ENCODE peak calls at places on chromosomes 5 and 9, in five cellular contexts. M is H1, H is IMR-90, C is neuronal stem cell, A is trophoblast cell. B is an unnamed sample.
A peak's percentile ranks its signal among the peaks of the same experiment; 100 is the strongest.

GRCh38 chr9:69466151-69466550 is 141.1 kb downstream of the ENTREP1 start:
- DNase-seq in M (no peak), C (no peak), A (no peak), H (peak; percentile 84), B (no peak)

GRCh38 chr5:167626341-167627118 is 664.9 kb upstream of the WWC1 start:
- DNase-seq in A (no peak), H (peak; percentile 31), C (no peak), M (no peak), B (no peak)

GRCh38 chr5:14531668-14532067 is 49.9 kb upstream of the OTULINL start:
- DNase-seq in A (no peak), M (no peak), H (no peak), C (no peak), B (no peak)

GRCh38 chr9:32378496-32378895 is 5.9 kb upstream of the ACO1 start:
- DNase-seq in H (peak; percentile 81), M (no peak), C (peak; percentile 57), A (peak; percentile 81), B (peak; percentile 85)

GRCh38 chr9:346114-346513 is 131.4 kb downstream of the DOCK8 start:
- DNase-seq in C (no peak), M (no peak), H (no peak), A (no peak), B (no peak)

GRCh38 chr9:71816782-71817549 is 48.7 kb upstream of the CEMIP2 start:
- DNase-seq in H (no peak), C (no peak), A (no peak), M (no peak), B (no peak)

GRCh38 chr5:40869371-40869770 is 28.2 kb downstream of the CARD6 start:
- DNase-seq in H (no peak), C (no peak), A (no peak), M (no peak), B (no peak)

GRCh38 chr5:142724821-142725220 is 38.9 kb upstream of the FGF1 start:
- DNase-seq in H (no peak), A (no peak), C (no peak), M (no peak), B (no peak)

GRCh38 chr9:30815585-30815984 is 1568.9 kb upstream of the ACO1 start:
- DNase-seq in H (no peak), A (no peak), M (no peak), C (no peak), B (no peak)

GRCh38 chr9:114061292-114061691 is 16.8 kb downstream of the AMBP start:
- DNase-seq in C (no peak), M (no peak), A (no peak), H (no peak), B (no peak)

GRCh38 chr9:127166651-127167524 is 44.5 kb upstream of the ANGPTL2 start:
- DNase-seq in H (peak; percentile 36), M (no peak), C (no peak), A (no peak), B (no peak)

GRCh38 chr5:127072861-127073846 is at the start of gene C5orf63:
- DNase-seq in C (no peak), H (peak; percentile 10), A (peak; percentile 85), M (no peak), B (no peak)

GRCh38 chr9:32725066-32725860 is 58.1 kb upstream of the TMEM215 start:
- DNase-seq in M (no peak), A (peak; percentile 44), C (no peak), H (no peak), B (no peak)

GRCh38 chr5:33641722-33642505 is 201.1 kb downstream of the TARS1 start:
- DNase-seq in H (peak; percentile 50), C (no peak), A (peak; percentile 13), M (no peak), B (peak; percentile 87)

GRCh38 chr5:150624334-150625163 is 15.9 kb upstream of the SYNPO start:
- DNase-seq in M (no peak), H (no peak), A (no peak), C (no peak), B (no peak)

GRCh38 chr5:132138260-132138659 is 64.7 kb downstream of the CSF2 start:
- DNase-seq in M (no peak), H (peak; percentile 67), A (no peak), C (no peak), B (no peak)

GRCh38 chr5:149526855-149527590 is 24.2 kb downstream of the CSNK1A1 start:
- DNase-seq in H (no peak), A (peak; percentile 91), M (no peak), C (no peak), B (peak; percentile 27)

GRCh38 chr9:131562032-131562959 is 17.0 kb downstream of the PRRT1B start:
- DNase-seq in A (peak; percentile 91), H (peak; percentile 21), C (no peak), M (no peak), B (peak; percentile 6)

GRCh38 chr9:124733964-124734740 is 37.0 kb downstream of the NR6A1 start:
- DNase-seq in H (no peak), M (no peak), C (no peak), A (no peak), B (no peak)

GRCh38 chr5:124790261-124790894 is 43.9 kb upstream of the ZNF608 start:
- DNase-seq in H (peak; percentile 55), A (no peak), M (no peak), C (no peak), B (peak; percentile 33)

GRCh38 chr5:124796495-124796894 is 50.1 kb upstream of the ZNF608 start:
- DNase-seq in A (no peak), C (no peak), M (no peak), H (no peak), B (no peak)

GRCh38 chr5:124789104-124789605 is 42.7 kb upstream of the ZNF608 start:
- DNase-seq in H (peak; percentile 30), A (no peak), M (no peak), C (no peak), B (peak; percentile 23)

GRCh38 chr5:124795829-124796228 is 49.4 kb upstream of the ZNF608 start:
- DNase-seq in A (no peak), M (no peak), H (no peak), C (no peak), B (no peak)

GRCh38 chr5:124790895-124791732 is 44.7 kb upstream of the ZNF608 start:
- DNase-seq in C (no peak), M (no peak), H (peak; percentile 17), A (no peak), B (peak; percentile 44)
- H2AK5ac ChIP-seq in C (no peak overlapping the region), M (no peak overlapping the region), H (no peak overlapping the region), A (no peak overlapping the region), B (no peak overlapping the region)

GRCh38 chr9:133979124-133979920 is 12.8 kb downstream of the VAV2 start:
- DNase-seq in M (no peak), A (peak; percentile 61), C (no peak), H (peak; percentile 37), B (peak; percentile 48)

GRCh38 chr9:133981589-133981957 is 10.6 kb downstream of the VAV2 start:
- DNase-seq in C (no peak), A (no peak), H (no peak), M (no peak), B (no peak)

GRCh38 chr9:133981958-133982681 is 10.0 kb downstream of the VAV2 start:
- DNase-seq in C (no peak), A (no peak), M (no peak), H (no peak), B (no peak)

GRCh38 chr9:133979921-133980863 is 11.9 kb downstream of the VAV2 start:
- DNase-seq in H (no peak), M (no peak), C (no peak), A (peak; percentile 50), B (no peak)

GRCh38 chr9:133980864-133981588 is 11.1 kb downstream of the VAV2 start:
- DNase-seq in A (no peak), C (no peak), H (no peak), M (no peak), B (no peak)
- H3K4me3 ChIP-seq in A (no peak overlapping the region), C (no peak overlapping the region), H (no peak overlapping the region), M (no peak overlapping the region), B (no peak overlapping the region)

DNA sequence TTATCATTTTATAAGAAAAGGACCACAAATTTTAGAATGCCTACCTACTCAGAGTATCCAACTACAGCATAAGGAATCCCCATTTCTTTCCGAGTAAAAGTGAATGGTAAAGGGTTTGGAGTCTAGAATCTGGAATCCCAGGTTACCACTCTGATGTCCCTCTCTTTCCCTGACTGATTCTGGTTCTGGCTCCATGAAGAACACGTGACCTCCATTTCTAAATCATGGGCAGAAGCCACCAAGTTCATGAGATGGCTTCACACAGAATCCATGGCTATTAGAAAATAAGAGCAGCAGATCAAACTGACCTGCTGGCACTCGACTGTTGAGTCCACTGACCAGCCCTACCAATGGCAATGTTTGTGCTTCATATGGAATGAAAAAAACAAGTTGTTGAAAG is 40.7 kb downstream of the PFDN1 start:
- DNase-seq in C (no peak), A (no peak), M (no peak), H (no peak), B (no peak)
- H4K91ac ChIP-seq in C (no peak overlapping the region), A (no peak overlapping the region), M (no peak overlapping the region), H (no peak overlapping the region), B (no peak overlapping the region)

DNA sequence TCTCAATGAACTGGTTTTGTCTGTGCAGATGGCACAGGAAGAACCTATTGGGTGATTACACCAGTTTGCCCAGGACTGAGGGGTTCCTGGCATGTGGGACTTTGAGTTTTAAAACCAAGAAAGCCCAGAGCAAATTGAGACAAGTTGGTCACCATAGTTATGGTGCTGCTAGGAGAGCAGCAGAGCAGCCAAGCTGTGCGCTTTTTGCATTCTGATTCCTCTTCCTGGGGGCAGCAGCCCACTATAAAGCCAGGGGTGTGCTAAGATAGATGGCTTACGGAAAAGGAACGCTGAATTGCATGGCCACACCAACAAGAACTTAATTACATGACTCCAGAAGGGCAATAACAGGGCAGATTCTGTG is 49.7 kb downstream of the TIMD4 start:
- DNase-seq in H (no peak), A (no peak), M (no peak), C (no peak), B (no peak)
- H2AK5ac ChIP-seq in H (no peak overlapping the region), A (no peak overlapping the region), M (peak overlapping the region; percentile 99), C (no peak overlapping the region), B (peak overlapping the region; percentile 72)

DNA sequence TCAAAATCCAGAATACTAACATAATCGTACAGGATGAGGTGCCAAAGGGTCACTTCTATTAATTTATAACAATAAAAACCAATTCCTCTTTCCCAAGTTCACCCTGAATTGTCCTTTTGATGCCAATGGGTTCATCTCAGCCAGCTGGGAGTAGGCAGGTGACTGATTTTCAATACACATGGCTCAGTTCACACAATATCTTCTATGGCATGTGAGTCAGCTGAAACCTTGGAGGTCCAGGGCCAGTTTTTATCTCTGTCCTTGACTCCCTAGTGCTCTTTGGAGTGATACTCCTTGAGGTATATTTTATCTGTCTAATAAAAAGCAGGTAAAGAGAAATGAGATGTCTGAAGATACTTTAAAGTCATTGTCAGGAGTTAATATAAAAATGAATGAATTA is 186.6 kb downstream of the SMC2 start:
- DNase-seq in M (no peak), A (no peak), H (no peak), C (no peak), B (no peak)
- H3K4me3 ChIP-seq in M (no peak overlapping the region), A (no peak overlapping the region), H (no peak overlapping the region), C (no peak overlapping the region), B (no peak overlapping the region)

GRCh38 chr9:118686940-118687339 is 682.3 kb downstream of the BRINP1 start:
- DNase-seq in A (no peak), H (no peak), C (no peak), M (no peak), B (no peak)
- H4K91ac ChIP-seq in A (no peak overlapping the region), H (no peak overlapping the region), C (no peak overlapping the region), M (no peak overlapping the region), B (no peak overlapping the region)

DNA sequence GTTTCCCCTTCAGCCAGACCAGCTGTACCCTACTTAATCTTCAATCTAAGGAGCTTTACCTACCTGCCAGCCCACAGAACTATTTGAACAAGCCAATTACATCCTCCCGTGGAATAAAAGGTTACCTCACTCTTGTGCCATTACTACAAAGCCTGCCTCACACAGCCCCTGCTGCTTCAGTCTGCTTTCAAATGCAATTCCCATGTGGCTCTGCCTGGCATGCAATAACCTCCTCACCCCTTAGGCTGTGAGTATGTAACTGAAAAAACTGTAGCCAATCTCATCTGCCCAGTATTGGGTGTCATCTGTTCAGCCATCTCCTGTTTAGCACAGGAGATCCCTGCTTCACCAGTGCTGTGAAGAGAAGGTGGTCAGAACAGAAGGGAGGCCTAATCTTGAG is 6.1 kb upstream of the GCNT1 start:
- DNase-seq in M (no peak), H (no peak), C (no peak), A (no peak), B (no peak)
- H2AK5ac ChIP-seq in M (no peak overlapping the region), H (peak overlapping the region; percentile 77), C (no peak overlapping the region), A (no peak overlapping the region), B (no peak overlapping the region)

B was measured in mesenchymal stem cell.